ENCODE peak calls at places on chromosomes 16 and 17, in four cellular contexts. M, J, W and H are unnamed samples.

GRCh38 chr17:4945176-4945943 is 3.0 kb downstream of the PFN1 start:
- DNase-seq in M (no peak), W (peak), J (no peak), H (peak)

GRCh38 chr17:28901866-28902818 is 737 bp downstream of the DHRS13 start:
- DNase-seq in W (peak), J (peak), M (no peak), H (no peak)

GRCh38 chr16:591892-592517 is 2.1 kb downstream of the RAB40C start:
- DNase-seq in J (no peak), W (no peak), M (no peak), H (no peak)

GRCh38 chr16:371729-372521 is 1.6 kb upstream of the MRPL28 start:
- DNase-seq in W (no peak), M (no peak), J (no peak), H (no peak)

GRCh38 chr17:13321932-13322701 is 279.6 kb downstream of the HS3ST3A1 start:
- DNase-seq in M (no peak), J (no peak), W (no peak), H (peak)

GRCh38 chr16:17302213-17302612 is 168.5 kb downstream of the XYLT1 start:
- DNase-seq in J (no peak), M (no peak), W (no peak), H (no peak)

GRCh38 chr17:30858556-30859250 is 26.9 kb downstream of the ATAD5 start:
- DNase-seq in M (no peak), W (no peak), J (no peak), H (no peak)

GRCh38 chr16:67882374-67883145 is 2.1 kb upstream of the NRN1L start:
- DNase-seq in W (no peak), M (no peak), J (no peak), H (no peak)

GRCh38 chr16:13587171-13587570 is 332.8 kb upstream of the ERCC4 start:
- DNase-seq in M (no peak), W (no peak), J (no peak), H (no peak)

GRCh38 chr16:75070055-75070841 is 46.3 kb downstream of the LDHD start:
- DNase-seq in M (no peak), J (peak), W (peak), H (peak)

GRCh38 chr17:43655702-43656275 is 5.9 kb downstream of the MEOX1 start:
- DNase-seq in M (no peak), W (no peak), J (no peak), H (no peak)

GRCh38 chr16:51763072-51763658 is 612.1 kb upstream of the SALL1 start:
- DNase-seq in J (no peak), M (peak), W (no peak), H (no peak)

GRCh38 chr16:51766739-51767138 is 615.7 kb upstream of the SALL1 start:
- DNase-seq in W (no peak), M (no peak), J (no peak), H (peak)

GRCh38 chr16:51773051-51773450 is 622.0 kb upstream of the SALL1 start:
- DNase-seq in W (no peak), M (no peak), J (no peak), H (no peak)

GRCh38 chr16:51762081-51762995 is 611.3 kb upstream of the SALL1 start:
- DNase-seq in W (peak), J (peak), M (peak), H (peak)

DNA sequence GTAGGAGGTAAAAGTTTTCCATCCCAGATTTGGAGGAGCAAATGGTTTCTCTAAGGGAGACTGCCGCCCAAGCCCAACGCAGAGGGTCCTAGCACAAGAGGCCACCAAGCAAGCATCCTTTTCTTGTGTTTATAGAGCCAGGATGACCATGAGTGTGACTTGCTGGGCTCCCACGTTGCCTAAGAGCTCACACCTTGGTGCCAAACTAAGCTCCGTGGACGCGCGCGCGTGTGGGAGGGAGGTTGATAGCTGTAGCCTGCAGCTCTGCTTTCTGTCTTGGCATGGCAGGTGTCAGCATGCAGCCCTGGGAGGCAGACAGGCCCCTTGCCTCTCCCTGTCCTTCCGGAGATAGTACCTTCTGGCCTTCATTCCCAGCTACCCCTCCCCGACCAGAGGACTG is 616.5 kb upstream of the SALL1 start:
- DNase-seq in J (peak), M (no peak), W (no peak), H (no peak)
- TF ChIP-seq FOXJ3 in J (no peak), M (no peak), W (no peak), H (no peak)

GRCh38 chr17:50396261-50397110 is 837 bp downstream of the LRRC59 start:
- DNase-seq in W (peak), M (no peak), J (peak), H (peak)
- TF ChIP-seq FOXJ3 in W (no peak), M (no peak), J (no peak), H (no peak)

GRCh38 chr16:49546059-49546458 is 172.5 kb downstream of the C16orf78 start:
- DNase-seq in W (no peak), J (no peak), M (no peak), H (no peak)

GRCh38 chr16:49546735-49547134 is 173.1 kb downstream of the C16orf78 start:
- DNase-seq in M (no peak), W (no peak), J (no peak), H (no peak)

GRCh38 chr16:49547448-49547847 is 173.8 kb downstream of the C16orf78 start:
- DNase-seq in M (no peak), J (no peak), W (no peak), H (no peak)

GRCh38 chr16:49550666-49551065 is 177.1 kb downstream of the C16orf78 start:
- DNase-seq in M (no peak), W (no peak), J (no peak), H (no peak)

GRCh38 chr16:49548571-49548970 is 175.0 kb downstream of the C16orf78 start:
- DNase-seq in W (no peak), J (no peak), M (no peak), H (no peak)
- TF ChIP-seq FOXJ3 in W (no peak), J (no peak), M (no peak), H (no peak)

DNA sequence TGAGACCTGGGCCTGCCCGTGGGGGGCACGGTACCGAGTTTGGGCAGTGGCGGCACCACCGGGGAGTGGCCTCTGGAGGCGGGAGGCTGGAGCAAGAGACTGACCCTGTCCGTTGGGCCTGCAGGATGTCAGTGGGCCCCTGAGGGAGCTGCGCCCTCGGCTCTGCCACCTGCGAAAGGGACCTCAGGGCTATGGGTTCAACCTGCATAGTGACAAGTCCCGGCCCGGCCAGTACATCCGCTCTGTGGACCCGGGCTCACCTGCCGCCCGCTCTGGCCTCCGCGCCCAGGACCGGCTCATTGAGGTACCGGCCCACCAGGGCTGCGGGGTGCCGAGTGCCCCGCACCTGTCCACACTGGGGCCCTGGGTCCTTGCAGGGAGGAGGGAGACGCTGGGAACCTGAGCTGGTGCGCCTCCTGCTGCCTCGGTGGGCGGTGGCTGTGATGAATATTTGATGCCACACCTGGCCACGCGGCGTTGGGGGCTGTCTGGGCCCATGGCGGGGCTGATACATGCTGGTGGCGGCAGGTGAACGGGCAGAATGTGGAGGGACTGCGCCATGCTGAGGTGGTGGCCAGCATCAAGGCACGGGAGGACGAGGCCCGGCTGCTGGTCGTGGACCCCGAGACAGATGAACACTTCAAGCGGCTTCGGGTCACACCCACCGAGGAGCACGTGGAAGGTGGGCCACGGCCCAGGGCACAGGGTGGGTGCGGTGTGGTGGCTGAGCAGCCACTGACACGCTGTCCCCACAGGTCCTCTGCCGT is 9.7 kb downstream of the NHERF2 start:
- DNase-seq in J (no peak), M (no peak), W (no peak), H (no peak)
- TF ChIP-seq FOXJ3 in J (no peak), M (no peak), W (no peak), H (no peak)